ENCODE peak calls at places on chromosomes 16 and 17, in ten cellular contexts. C is heart right ventricle, I is uterus, N is A673, P is endodermal cell, G is right lobe of liver, U is fibroblast of lung, B is neural progenitor cell, D is transverse colon, W is heart left ventricle. K is an unnamed sample.

GRCh38 chr17:81043725-81044427 is 8.9 kb downstream of the BAIAP2 start:
- DNase-seq in C (no peak), I (no peak), N (peak; percentile 43), P (peak; percentile 89), G (peak; percentile 64), U (peak; percentile 89), B (peak; percentile 61), D (no peak), W (no peak), K (peak; percentile 83)

GRCh38 chr16:12062343-12063003 is 85.9 kb downstream of the SNX29 start:
- DNase-seq in C (peak; percentile 58), I (peak; percentile 54), N (peak; percentile 78), P (no peak), G (no peak), U (peak; percentile 87), B (no peak), D (peak; percentile 65), W (peak; percentile 84), K (peak; percentile 96)

GRCh38 chr17:72518333-72518732 is 397.5 kb downstream of the SOX9 start:
- DNase-seq in C (no peak), I (no peak), N (no peak), P (no peak), G (no peak), U (no peak), B (no peak), D (no peak), W (no peak), K (no peak)

GRCh38 chr17:58184308-58184985 is 8.1 kb upstream of the EPX start:
- DNase-seq in C (no peak), I (no peak), N (peak; percentile 23), P (peak; percentile 91), G (no peak), U (peak; percentile 86), B (peak; percentile 27), D (no peak), W (no peak), K (no peak)

GRCh38 chr17:44203731-44204452 is 4.2 kb upstream of the ATXN7L3 start:
- DNase-seq in C (no peak), I (no peak), N (peak; percentile 77), P (peak; percentile 91), G (no peak), U (peak; percentile 40), B (peak; percentile 69), D (peak; percentile 38), W (no peak), K (peak; percentile 62)

GRCh38 chr16:81899601-81900000 is 111.7 kb downstream of the SDR42E1 start:
- DNase-seq in C (no peak), I (no peak), N (no peak), P (no peak), G (no peak), U (no peak), B (no peak), D (no peak), W (no peak), K (no peak)

GRCh38 chr16:27242868-27243590 is 25.5 kb downstream of the NSMCE1 start:
- DNase-seq in C (no peak), I (peak; percentile 42), N (peak; percentile 94), P (peak; percentile 53), G (peak; percentile 43), U (peak; percentile 94), B (peak; percentile 62), D (no peak), W (peak; percentile 72), K (peak; percentile 72)

GRCh38 chr17:19010729-19011505 is 6.4 kb upstream of the FAM83G start:
- DNase-seq in C (no peak), I (no peak), N (no peak), P (no peak), G (no peak), U (peak; percentile 9), B (no peak), D (peak; percentile 81), W (peak; percentile 14), K (peak; percentile 9)

GRCh38 chr17:18185832-18186231 is 2.2 kb downstream of the ALKBH5 start:
- DNase-seq in C (no peak), I (no peak), N (no peak), P (no peak), G (no peak), U (peak; percentile 23), B (no peak), D (no peak), W (no peak), K (no peak)

GRCh38 chr16:86929149-86929871 is 351.0 kb downstream of the FOXL1 start:
- DNase-seq in C (peak; percentile 43), I (no peak), N (no peak), P (no peak), G (no peak), U (peak; percentile 98), B (no peak), D (no peak), W (peak; percentile 71), K (peak; percentile 85)

GRCh38 chr16:81374514-81374913 is 59.8 kb downstream of the GAN start:
- DNase-seq in C (peak; percentile 27), I (no peak), N (no peak), P (no peak), G (no peak), U (no peak), B (no peak), D (no peak), W (no peak), K (no peak)

GRCh38 chr16:19003935-19004334 is 20.2 kb downstream of the TMC7 start:
- DNase-seq in C (no peak), I (no peak), N (no peak), P (no peak), G (no peak), U (no peak), B (no peak), D (no peak), W (no peak), K (no peak)

GRCh38 chr17:48483471-48484131 is 47.2 kb downstream of the HOXB1 start:
- DNase-seq in C (no peak), I (no peak), N (peak; percentile 57), P (peak; percentile 72), G (no peak), U (peak; percentile 100), B (no peak), D (peak; percentile 38), W (no peak), K (no peak)

GRCh38 chr17:79627766-79628690 is 17.2 kb upstream of the RBFOX3 start:
- DNase-seq in C (peak; percentile 1), I (peak; percentile 10), N (no peak), P (peak; percentile 45), G (peak; percentile 24), U (no peak), B (no peak), D (no peak), W (no peak), K (peak; percentile 21)

DNA sequence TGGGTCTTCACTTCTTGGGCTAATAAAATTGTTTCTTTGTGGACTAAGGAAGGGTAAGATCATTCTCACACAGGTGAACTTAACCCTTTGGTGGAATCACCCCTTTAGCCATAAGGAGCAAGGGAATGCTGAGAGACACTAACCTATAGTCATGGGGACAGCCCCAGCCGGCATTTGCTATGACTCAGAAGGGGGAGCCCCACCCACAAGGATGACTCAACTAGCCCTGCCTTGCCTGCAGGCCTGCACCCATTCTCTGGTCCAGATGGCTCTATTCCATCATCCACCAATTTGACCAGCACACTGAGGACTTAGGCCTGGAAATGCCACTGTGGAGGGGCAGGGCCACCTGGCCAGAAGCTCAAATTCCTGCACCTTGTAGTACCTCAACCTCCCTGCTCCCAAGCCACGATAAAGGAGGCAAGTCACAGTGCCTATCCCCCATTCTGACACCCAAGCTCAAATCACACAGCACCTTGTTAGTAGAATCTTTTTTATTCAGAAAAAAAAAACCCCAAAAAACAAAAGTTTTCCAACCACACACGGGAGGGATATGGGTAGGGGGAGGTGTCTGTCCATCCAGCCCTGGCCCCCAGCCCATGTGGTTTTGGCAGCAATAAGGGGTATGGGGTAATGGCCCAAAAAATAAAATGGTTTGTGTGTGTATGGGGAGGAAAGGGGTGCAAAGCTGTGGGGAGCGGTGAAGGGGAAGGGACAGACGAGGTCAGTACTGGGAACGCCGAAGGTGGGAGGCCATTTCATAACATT is 3.0 kb downstream of the PFN1 start:
- DNase-seq in C (peak; percentile 68), I (peak; percentile 79), N (peak; percentile 73), P (peak; percentile 81), G (peak; percentile 82), U (peak; percentile 90), B (no peak), D (peak; percentile 88), W (peak; percentile 76), K (peak; percentile 87)
- H3K4me1 ChIP-seq in C (peaks cover 36% of the 10 kb centered on the region), I (peaks cover 12% of the 10 kb centered on the region), N (peaks cover 38% of the 10 kb centered on the region), P (peaks cover 10% of the 10 kb centered on the region), G (no peaks in the 10 kb centered on the region), U (peaks cover 24% of the 10 kb centered on the region), B (peaks cover 17% of the 10 kb centered on the region), D (peaks cover 39% of the 10 kb centered on the region), W (peaks cover 58% of the 10 kb centered on the region), K (peaks cover 7% of the 10 kb centered on the region)

GRCh38 chr17:53543363-53543927 is 279.3 kb upstream of the KIF2B start:
- DNase-seq in C (no peak), I (no peak), N (no peak), P (no peak), G (no peak), U (no peak), B (no peak), D (no peak), W (no peak), K (no peak)

DNA sequence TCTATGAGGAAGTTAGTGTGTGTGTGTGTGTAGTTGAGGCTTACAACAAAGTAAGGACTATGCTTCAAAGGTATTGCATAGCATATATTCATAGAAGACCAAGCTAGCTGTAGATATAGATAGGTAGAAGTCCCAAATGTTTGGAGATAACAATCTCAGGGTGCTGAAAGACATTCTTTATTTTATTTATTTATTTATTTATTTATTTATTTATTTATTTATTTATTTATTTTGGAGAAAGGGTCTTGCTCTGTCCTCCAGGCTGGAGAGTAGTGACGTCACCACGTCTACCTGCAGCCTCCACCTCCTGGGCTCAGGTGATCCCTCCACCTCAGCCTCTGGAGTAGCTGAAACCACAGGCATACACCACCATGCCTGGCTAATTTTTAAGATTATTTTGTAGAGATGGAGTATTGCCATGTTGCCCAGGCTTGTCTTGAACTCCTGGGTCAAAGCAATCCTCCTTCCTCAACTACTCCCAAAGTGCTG is 284.6 kb upstream of the KIF2B start:
- DNase-seq in C (no peak), I (no peak), N (no peak), P (no peak), G (no peak), U (no peak), B (no peak), D (no peak), W (no peak), K (no peak)
- H3K9me3 ChIP-seq in C (no peaks in the 10 kb centered on the region), I (no peaks in the 10 kb centered on the region), N (no peaks in the 10 kb centered on the region), P (no peaks in the 10 kb centered on the region), G (no peaks in the 10 kb centered on the region), U (no peaks in the 10 kb centered on the region), B (no peaks in the 10 kb centered on the region), D (no peaks in the 10 kb centered on the region), W (no peaks in the 10 kb centered on the region), K (no peaks in the 10 kb centered on the region)

GRCh38 chr16:76634847-76635697 is 357.9 kb downstream of the CNTNAP4 start:
- DNase-seq in C (no peak), I (no peak), N (no peak), P (no peak), G (no peak), U (no peak), B (no peak), D (no peak), W (no peak), K (peak; percentile 34)

GRCh38 chr16:76639685-76640289 is 362.6 kb downstream of the CNTNAP4 start:
- DNase-seq in C (no peak), I (no peak), N (peak; percentile 42), P (peak; percentile 84), G (peak; percentile 62), U (peak; percentile 0), B (peak; percentile 58), D (no peak), W (no peak), K (no peak)
- H3K4me1 ChIP-seq in C (no peaks in the 10 kb centered on the region), I (no peaks in the 10 kb centered on the region), N (no peaks in the 10 kb centered on the region), P (no peaks in the 10 kb centered on the region), G (no peaks in the 10 kb centered on the region), U (no peaks in the 10 kb centered on the region), B (no peaks in the 10 kb centered on the region), D (no peaks in the 10 kb centered on the region), W (no peaks in the 10 kb centered on the region), K (no peaks in the 10 kb centered on the region)

GRCh38 chr16:88289549-88290344 is 93.0 kb upstream of the ZNF469 start:
- DNase-seq in C (no peak), I (no peak), N (no peak), P (no peak), G (no peak), U (no peak), B (no peak), D (no peak), W (no peak), K (no peak)
- H3K9me3 ChIP-seq in C (peaks cover 30% of the 10 kb centered on the region), I (no peaks in the 10 kb centered on the region), N (peaks cover 12% of the 10 kb centered on the region), P (peaks cover 29% of the 10 kb centered on the region), G (no peaks in the 10 kb centered on the region), U (no peaks in the 10 kb centered on the region), B (peaks cover 4% of the 10 kb centered on the region), D (no peaks in the 10 kb centered on the region), W (peaks cover 12% of the 10 kb centered on the region), K (no peaks in the 10 kb centered on the region)